ENCODE peak calls at places on chromosomes 5 and 9, in five cellular contexts. One of them, this sample, is unnamed.

GRCh38 chr9:16307626-16308195 is 562.8 kb downstream of the BNC2 start:
- DNase-seq in HepG2: no peak
- DNase-seq in neuronal stem cell: no peak
- DNase-seq in uterus: no peak
- DNase-seq in CD4-positive, alpha-beta memory T cell: no peak
- DNase-seq in this sample: no peak

GRCh38 chr9:13665418-13666066 is 386.1 kb upstream of the MPDZ start:
- DNase-seq in HepG2: peak; percentile 15
- DNase-seq in neuronal stem cell: no peak
- DNase-seq in uterus: no peak
- DNase-seq in CD4-positive, alpha-beta memory T cell: no peak
- DNase-seq in this sample: peak; percentile 45

GRCh38 chr9:104915049-104915448 is 12.9 kb downstream of the ABCA1 start:
- DNase-seq in neuronal stem cell: no peak
- DNase-seq in CD4-positive, alpha-beta memory T cell: no peak
- DNase-seq in uterus: no peak
- DNase-seq in HepG2: no peak
- DNase-seq in this sample: no peak

GRCh38 chr9:109286571-109286977 is 34.3 kb downstream of the EPB41L4B start:
- DNase-seq in HepG2: no peak
- DNase-seq in neuronal stem cell: no peak
- DNase-seq in CD4-positive, alpha-beta memory T cell: no peak
- DNase-seq in uterus: no peak
- DNase-seq in this sample: peak; percentile 26

GRCh38 chr9:32841314-32841713 is 58.0 kb downstream of the TMEM215 start:
- DNase-seq in HepG2: no peak
- DNase-seq in neuronal stem cell: no peak
- DNase-seq in CD4-positive, alpha-beta memory T cell: no peak
- DNase-seq in uterus: no peak
- DNase-seq in this sample: no peak

GRCh38 chr5:21823076-21823574 is 1030.0 kb downstream of the CDH12 start:
- DNase-seq in CD4-positive, alpha-beta memory T cell: no peak
- DNase-seq in neuronal stem cell: no peak
- DNase-seq in uterus: no peak
- DNase-seq in HepG2: no peak
- DNase-seq in this sample: no peak

GRCh38 chr5:51860532-51861018 is 477.3 kb downstream of the ISL1 start:
- DNase-seq in HepG2: no peak
- DNase-seq in uterus: no peak
- DNase-seq in neuronal stem cell: no peak
- DNase-seq in CD4-positive, alpha-beta memory T cell: no peak
- DNase-seq in this sample: no peak

GRCh38 chr5:89972901-89973300 is 436.7 kb downstream of the CETN3 start:
- DNase-seq in uterus: no peak
- DNase-seq in HepG2: no peak
- DNase-seq in CD4-positive, alpha-beta memory T cell: no peak
- DNase-seq in neuronal stem cell: no peak
- DNase-seq in this sample: peak; percentile 76

GRCh38 chr5:94010814-94011213 is 269.4 kb upstream of the POU5F2 start:
- DNase-seq in uterus: no peak
- DNase-seq in CD4-positive, alpha-beta memory T cell: no peak
- DNase-seq in neuronal stem cell: no peak
- DNase-seq in HepG2: no peak
- DNase-seq in this sample: no peak

GRCh38 chr5:135534609-135535419 is 950 bp downstream of the NEUROG1 start:
- DNase-seq in CD4-positive, alpha-beta memory T cell: no peak
- DNase-seq in HepG2: no peak
- DNase-seq in neuronal stem cell: no peak
- DNase-seq in uterus: no peak
- DNase-seq in this sample: no peak

GRCh38 chr5:147735621-147736125 is 46.9 kb downstream of the JAKMIP2 start:
- DNase-seq in uterus: no peak
- DNase-seq in neuronal stem cell: no peak
- DNase-seq in CD4-positive, alpha-beta memory T cell: no peak
- DNase-seq in HepG2: no peak
- DNase-seq in this sample: no peak

GRCh38 chr5:68872088-68872842 is 221.5 kb upstream of the SLC30A5 start:
- DNase-seq in uterus: peak; percentile 56
- DNase-seq in CD4-positive, alpha-beta memory T cell: no peak
- DNase-seq in HepG2: no peak
- DNase-seq in neuronal stem cell: peak; percentile 44
- DNase-seq in this sample: peak; percentile 19

GRCh38 chr5:537621-538071 is 13.4 kb upstream of the SLC9A3 start:
- DNase-seq in CD4-positive, alpha-beta memory T cell: no peak
- DNase-seq in HepG2: no peak
- DNase-seq in neuronal stem cell: no peak
- DNase-seq in uterus: no peak
- DNase-seq in this sample: no peak

GRCh38 chr9:131270171-131271015 is 5.9 kb downstream of the FAM78A start:
- DNase-seq in CD4-positive, alpha-beta memory T cell: peak; percentile 60
- DNase-seq in uterus: peak; percentile 69
- DNase-seq in neuronal stem cell: no peak
- DNase-seq in HepG2: no peak
- DNase-seq in this sample: no peak

GRCh38 chr5:76252437-76252836 is 150.6 kb upstream of the IQGAP2 start:
- DNase-seq in neuronal stem cell: no peak
- DNase-seq in CD4-positive, alpha-beta memory T cell: no peak
- DNase-seq in HepG2: no peak
- DNase-seq in uterus: no peak
- DNase-seq in this sample: no peak

GRCh38 chr9:12921621-12922020 is 146.8 kb downstream of the LURAP1L start:
- DNase-seq in uterus: no peak
- DNase-seq in HepG2: no peak
- DNase-seq in CD4-positive, alpha-beta memory T cell: no peak
- DNase-seq in neuronal stem cell: no peak
- DNase-seq in this sample: no peak

GRCh38 chr9:110583237-110583636 is 3.7 kb upstream of the SVEP1 start:
- DNase-seq in neuronal stem cell: no peak
- DNase-seq in uterus: no peak
- DNase-seq in CD4-positive, alpha-beta memory T cell: no peak
- DNase-seq in HepG2: no peak
- DNase-seq in this sample: no peak

GRCh38 chr5:93294184-93294583 is 286.8 kb downstream of the NR2F1-AS1 start:
- DNase-seq in neuronal stem cell: no peak
- DNase-seq in HepG2: no peak
- DNase-seq in CD4-positive, alpha-beta memory T cell: no peak
- DNase-seq in uterus: no peak
- DNase-seq in this sample: peak; percentile 85

GRCh38 chr5:61734001-61734400 is 401.9 kb downstream of the ZSWIM6 start:
- DNase-seq in HepG2: no peak
- DNase-seq in uterus: no peak
- DNase-seq in neuronal stem cell: no peak
- DNase-seq in CD4-positive, alpha-beta memory T cell: no peak
- DNase-seq in this sample: no peak

GRCh38 chr5:146249801-146250200 is 46.4 kb downstream of the RBM27 start:
- DNase-seq in neuronal stem cell: no peak
- DNase-seq in uterus: no peak
- DNase-seq in HepG2: no peak
- DNase-seq in CD4-positive, alpha-beta memory T cell: no peak
- DNase-seq in this sample: no peak

GRCh38 chr5:156675402-156675801 is 174.7 kb upstream of the PPP1R2B start:
- DNase-seq in uterus: no peak
- DNase-seq in HepG2: no peak
- DNase-seq in CD4-positive, alpha-beta memory T cell: no peak
- DNase-seq in neuronal stem cell: no peak
- DNase-seq in this sample: peak; percentile 29

GRCh38 chr5:142399899-142400298 is 75.1 kb upstream of the SPRY4 start:
- DNase-seq in neuronal stem cell: no peak
- DNase-seq in HepG2: no peak
- DNase-seq in uterus: no peak
- DNase-seq in CD4-positive, alpha-beta memory T cell: no peak
- DNase-seq in this sample: no peak

GRCh38 chr9:121755581-121755980 is 104.1 kb downstream of the DAB2IP start:
- DNase-seq in neuronal stem cell: no peak
- DNase-seq in CD4-positive, alpha-beta memory T cell: no peak
- DNase-seq in HepG2: no peak
- DNase-seq in uterus: no peak
- DNase-seq in this sample: no peak
- H3K4me1 ChIP-seq in neuronal stem cell: peaks cover under 1% of the 10 kb centered on the region
- H3K4me1 ChIP-seq in CD4-positive, alpha-beta memory T cell: no peaks in the 10 kb centered on the region
- H3K4me1 ChIP-seq in HepG2: peaks cover 29% of the 10 kb centered on the region
- H3K4me1 ChIP-seq in uterus: no peaks in the 10 kb centered on the region
- H3K4me1 ChIP-seq in this sample: no peaks in the 10 kb centered on the region

DNA sequence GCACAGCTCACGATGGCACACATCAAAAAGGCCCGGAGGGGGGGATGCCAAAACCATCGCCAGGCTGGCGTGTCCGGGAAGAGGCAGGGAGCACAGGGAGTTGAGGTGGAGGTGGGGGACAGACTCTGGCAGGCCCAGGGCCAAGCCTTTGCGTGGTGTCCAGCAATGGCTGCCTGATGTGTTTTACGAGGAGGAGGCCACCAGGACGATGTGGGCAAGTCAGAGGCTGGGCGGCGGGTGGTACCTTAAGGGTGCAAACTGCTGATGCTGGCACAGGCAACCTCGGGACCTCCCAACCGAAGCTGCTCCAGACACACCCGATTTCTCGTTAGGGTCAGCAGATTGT is 4.7 kb downstream of the VAV2 start:
- DNase-seq in uterus: no peak
- DNase-seq in neuronal stem cell: no peak
- DNase-seq in CD4-positive, alpha-beta memory T cell: no peak
- DNase-seq in HepG2: no peak
- DNase-seq in this sample: no peak
- H3K4me1 ChIP-seq in uterus: no peaks in the 10 kb centered on the region
- H3K4me1 ChIP-seq in neuronal stem cell: peaks cover 21% of the 10 kb centered on the region
- H3K4me1 ChIP-seq in CD4-positive, alpha-beta memory T cell: no peaks in the 10 kb centered on the region
- H3K4me1 ChIP-seq in HepG2: peaks cover 49% of the 10 kb centered on the region
- H3K4me1 ChIP-seq in this sample: peaks cover 13% of the 10 kb centered on the region

GRCh38 chr9:129631673-129632129 is 5.7 kb downstream of the NTMT1 start:
- DNase-seq in CD4-positive, alpha-beta memory T cell: no peak
- DNase-seq in neuronal stem cell: no peak
- DNase-seq in uterus: no peak
- DNase-seq in HepG2: no peak
- DNase-seq in this sample: no peak
- H3K4me1 ChIP-seq in CD4-positive, alpha-beta memory T cell: peaks cover 29% of the 10 kb centered on the region
- H3K4me1 ChIP-seq in neuronal stem cell: peaks cover 15% of the 10 kb centered on the region
- H3K4me1 ChIP-seq in uterus: peaks cover 4% of the 10 kb centered on the region
- H3K4me1 ChIP-seq in HepG2: peaks cover 43% of the 10 kb centered on the region
- H3K4me1 ChIP-seq in this sample: peaks cover 52% of the 10 kb centered on the region

GRCh38 chr9:93953492-93954435 is 1.4 kb downstream of the BARX1 start:
- DNase-seq in neuronal stem cell: no peak
- DNase-seq in uterus: no peak
- DNase-seq in HepG2: no peak
- DNase-seq in CD4-positive, alpha-beta memory T cell: no peak
- DNase-seq in this sample: peak; percentile 26
- H3K4me1 ChIP-seq in neuronal stem cell: peaks cover 3% of the 10 kb centered on the region
- H3K4me1 ChIP-seq in uterus: no peaks in the 10 kb centered on the region
- H3K4me1 ChIP-seq in HepG2: no peaks in the 10 kb centered on the region
- H3K4me1 ChIP-seq in CD4-positive, alpha-beta memory T cell: peaks cover 49% of the 10 kb centered on the region
- H3K4me1 ChIP-seq in this sample: peaks cover 9% of the 10 kb centered on the region

GRCh38 chr5:174427304-174427703 is 297.1 kb upstream of the MSX2 start:
- DNase-seq in uterus: no peak
- DNase-seq in neuronal stem cell: no peak
- DNase-seq in HepG2: no peak
- DNase-seq in CD4-positive, alpha-beta memory T cell: no peak
- DNase-seq in this sample: no peak

GRCh38 chr5:174425964-174426290 is 298.5 kb upstream of the MSX2 start:
- DNase-seq in CD4-positive, alpha-beta memory T cell: no peak
- DNase-seq in HepG2: no peak
- DNase-seq in neuronal stem cell: no peak
- DNase-seq in uterus: no peak
- DNase-seq in this sample: no peak

GRCh38 chr5:174426851-174427250 is 297.5 kb upstream of the MSX2 start:
- DNase-seq in HepG2: no peak
- DNase-seq in CD4-positive, alpha-beta memory T cell: no peak
- DNase-seq in uterus: no peak
- DNase-seq in neuronal stem cell: no peak
- DNase-seq in this sample: no peak

GRCh38 chr5:174425271-174425963 is 299.0 kb upstream of the MSX2 start:
- DNase-seq in neuronal stem cell: no peak
- DNase-seq in CD4-positive, alpha-beta memory T cell: no peak
- DNase-seq in HepG2: no peak
- DNase-seq in uterus: no peak
- DNase-seq in this sample: no peak

DNA sequence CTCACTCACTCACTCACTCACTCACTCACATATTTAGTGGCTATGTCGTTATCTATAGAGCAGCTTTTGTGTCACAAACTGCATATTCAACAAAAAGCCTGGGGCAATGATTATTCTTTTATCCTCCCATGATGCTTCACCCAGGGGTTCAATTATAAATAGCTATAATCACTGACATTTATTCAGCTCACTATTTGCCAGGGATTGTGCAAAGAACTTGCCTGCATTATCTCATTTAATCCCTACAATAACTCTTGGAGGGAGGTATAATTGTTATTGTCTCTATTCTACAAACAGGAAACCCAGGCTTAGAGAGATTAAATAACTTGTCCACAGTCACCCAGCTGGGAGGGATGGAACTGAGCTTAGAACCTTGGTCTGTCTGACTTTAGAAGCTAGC is 298.0 kb upstream of the MSX2 start:
- DNase-seq in uterus: no peak
- DNase-seq in neuronal stem cell: no peak
- DNase-seq in CD4-positive, alpha-beta memory T cell: no peak
- DNase-seq in HepG2: no peak
- DNase-seq in this sample: no peak
- H3K4me1 ChIP-seq in uterus: no peaks in the 10 kb centered on the region
- H3K4me1 ChIP-seq in neuronal stem cell: no peaks in the 10 kb centered on the region
- H3K4me1 ChIP-seq in CD4-positive, alpha-beta memory T cell: peaks cover 16% of the 10 kb centered on the region
- H3K4me1 ChIP-seq in HepG2: no peaks in the 10 kb centered on the region
- H3K4me1 ChIP-seq in this sample: no peaks in the 10 kb centered on the region

GRCh38 chr5:158882236-158882635 is 217.5 kb downstream of the EBF1 start:
- DNase-seq in CD4-positive, alpha-beta memory T cell: no peak
- DNase-seq in neuronal stem cell: no peak
- DNase-seq in uterus: no peak
- DNase-seq in HepG2: no peak
- DNase-seq in this sample: no peak
- H3K4me1 ChIP-seq in CD4-positive, alpha-beta memory T cell: no peaks in the 10 kb centered on the region
- H3K4me1 ChIP-seq in neuronal stem cell: peaks cover 20% of the 10 kb centered on the region
- H3K4me1 ChIP-seq in uterus: no peaks in the 10 kb centered on the region
- H3K4me1 ChIP-seq in HepG2: no peaks in the 10 kb centered on the region
- H3K4me1 ChIP-seq in this sample: peaks cover 60% of the 10 kb centered on the region

GRCh38 chr9:37340961-37341360 is 81.5 kb upstream of the GRHPR start:
- DNase-seq in CD4-positive, alpha-beta memory T cell: no peak
- DNase-seq in neuronal stem cell: no peak
- DNase-seq in uterus: no peak
- DNase-seq in HepG2: no peak
- DNase-seq in this sample: no peak
- H3K4me1 ChIP-seq in CD4-positive, alpha-beta memory T cell: no peaks in the 10 kb centered on the region
- H3K4me1 ChIP-seq in neuronal stem cell: peaks cover 26% of the 10 kb centered on the region
- H3K4me1 ChIP-seq in uterus: no peaks in the 10 kb centered on the region
- H3K4me1 ChIP-seq in HepG2: peaks cover 18% of the 10 kb centered on the region
- H3K4me1 ChIP-seq in this sample: no peaks in the 10 kb centered on the region

DNA sequence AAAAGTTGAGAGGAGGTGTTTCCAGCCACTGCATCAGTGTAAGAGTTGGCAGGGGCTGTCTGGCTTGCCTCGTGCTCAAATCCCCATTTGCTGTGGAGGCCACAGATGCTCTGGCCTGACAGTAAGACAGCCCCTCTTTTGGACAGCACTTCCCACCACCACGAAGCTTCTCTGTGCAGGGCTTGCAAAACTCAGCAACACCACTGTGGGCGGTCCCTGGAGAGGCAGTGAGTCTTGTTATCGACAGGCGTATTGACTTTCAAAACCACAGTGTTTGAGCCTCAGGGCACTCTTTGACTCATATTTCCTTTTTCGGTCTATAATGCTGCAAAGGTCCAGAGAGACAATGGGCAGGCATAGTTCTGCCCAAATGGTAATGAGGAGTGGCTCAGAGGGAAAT is 539.5 kb downstream of the EBF1 start:
- DNase-seq in HepG2: peak; percentile 9
- DNase-seq in uterus: no peak
- DNase-seq in CD4-positive, alpha-beta memory T cell: no peak
- DNase-seq in neuronal stem cell: no peak
- DNase-seq in this sample: peak; percentile 67
- H3K4me1 ChIP-seq in HepG2: peaks cover 11% of the 10 kb centered on the region
- H3K4me1 ChIP-seq in uterus: no peaks in the 10 kb centered on the region
- H3K4me1 ChIP-seq in CD4-positive, alpha-beta memory T cell: no peaks in the 10 kb centered on the region
- H3K4me1 ChIP-seq in neuronal stem cell: peaks cover 7% of the 10 kb centered on the region
- H3K4me1 ChIP-seq in this sample: peaks cover 10% of the 10 kb centered on the region

This sample was measured in adipocyte.